ENCODE peak calls at places on chromosome 1, in seven cellular contexts. T, Y, F, U, Z, M and K are unnamed samples. For H3K27me3, the result is how much of the 10 kb centered on the place peaks cover.

GRCh38 chr1:85295006-85295431 is 18.6 kb upstream of the BCL10 start:
- DNase-seq in Y (no peak), F (no peak), T (no peak), Z (no peak), M (peak), U (peak), K (no peak)

GRCh38 chr1:223794040-223794880 is 51.5 kb downstream of the TP53BP2 start:
- DNase-seq in T (peak), Y (no peak), F (no peak), U (peak), M (peak), Z (no peak), K (no peak)

GRCh38 chr1:9735800-9736199 is 84.3 kb downstream of the PIK3CD start:
- DNase-seq in F (no peak), M (no peak), U (no peak), Z (no peak), T (no peak), Y (no peak), K (no peak)

GRCh38 chr1:164296172-164296571 is 262.8 kb upstream of the PBX1 start:
- DNase-seq in F (no peak), Z (no peak), U (no peak), M (no peak), T (no peak), Y (no peak), K (no peak)

GRCh38 chr1:9384751-9385245 is 92.1 kb downstream of the SPSB1 start:
- DNase-seq in T (no peak), U (no peak), M (no peak), Z (no peak), Y (no peak), F (peak), K (no peak)

GRCh38 chr1:28329395-28330153 is 734 bp downstream of the MED18 start:
- DNase-seq in Y (no peak), U (no peak), M (peak), Z (peak), F (peak), T (peak), K (peak)

GRCh38 chr1:9539829-9540550 is 725 bp downstream of the SLC25A33 start:
- DNase-seq in Y (no peak), Z (peak), F (peak), T (peak), U (no peak), M (peak), K (peak)

GRCh38 chr1:198629610-198630009 is 9.2 kb upstream of the PTPRC start:
- DNase-seq in M (no peak), U (no peak), Y (no peak), T (no peak), Z (no peak), F (no peak), K (no peak)

GRCh38 chr1:116664366-116664983 is 3.1 kb downstream of the IGSF3 start:
- DNase-seq in M (no peak), Y (no peak), Z (no peak), T (no peak), F (no peak), U (peak), K (no peak)

GRCh38 chr1:226447932-226448670 is 40.2 kb upstream of the PARP1 start:
- DNase-seq in T (peak), F (no peak), M (peak), Y (no peak), Z (peak), U (no peak), K (no peak)

GRCh38 chr1:91741301-91741700 is 144.7 kb downstream of the TGFBR3 start:
- DNase-seq in T (no peak), F (no peak), M (peak), Y (no peak), U (no peak), Z (no peak), K (no peak)

GRCh38 chr1:24748191-24749121 is 3.2 kb downstream of the CLIC4 start:
- DNase-seq in U (no peak), T (no peak), Z (no peak), M (no peak), Y (no peak), F (no peak), K (no peak)

GRCh38 chr1:119674110-119674509 is 26.0 kb upstream of the ZNF697 start:
- DNase-seq in F (no peak), M (peak), U (peak), T (peak), Y (no peak), Z (peak), K (no peak)

GRCh38 chr1:64343105-64343960 is 126.6 kb upstream of the CACHD1 start:
- DNase-seq in F (no peak), T (peak), Z (no peak), U (peak), M (peak), Y (no peak), K (peak)

GRCh38 chr1:67040405-67040804 is 13.5 kb downstream of the SLC35D1 start:
- DNase-seq in F (no peak), U (no peak), M (no peak), T (no peak), Z (peak), Y (no peak), K (no peak)

GRCh38 chr1:168709407-168709891 is 19.6 kb downstream of the DPT start:
- DNase-seq in T (peak), F (no peak), Z (no peak), Y (no peak), U (peak), M (peak), K (no peak)

GRCh38 chr1:61434276-61434675 is 290.7 kb downstream of the TM2D1 start:
- DNase-seq in F (no peak), T (no peak), M (peak), Y (no peak), U (peak), Z (no peak), K (no peak)

GRCh38 chr1:178645157-178645825 is 79.8 kb upstream of the RALGPS2 start:
- DNase-seq in Z (peak), T (no peak), M (peak), F (no peak), Y (no peak), U (no peak), K (no peak)

GRCh38 chr1:218383681-218384080 is 38.5 kb downstream of the TGFB2 start:
- DNase-seq in Z (no peak), U (no peak), Y (no peak), M (no peak), T (peak), F (no peak), K (no peak)

GRCh38 chr1:9700340-9700739 is 48.8 kb downstream of the PIK3CD start:
- DNase-seq in U (peak), Y (no peak), Z (no peak), T (peak), F (no peak), M (peak), K (no peak)

GRCh38 chr1:9659328-9659727 is 7.8 kb downstream of the PIK3CD start:
- DNase-seq in T (peak), M (peak), Z (no peak), Y (peak), F (no peak), U (no peak), K (no peak)

GRCh38 chr1:169924063-169924462 is 30.4 kb upstream of the SCYL3 start:
- DNase-seq in Y (no peak), Z (no peak), U (no peak), T (no peak), F (no peak), M (no peak), K (no peak)

GRCh38 chr1:87292684-87293493 is 35.8 kb upstream of the LMO4 start:
- DNase-seq in T (peak), U (peak), Z (peak), M (peak), Y (peak), F (peak), K (peak)

GRCh38 chr1:211735208-211736170 is 60.1 kb upstream of the NEK2 start:
- DNase-seq in M (peak), Z (no peak), T (peak), U (peak), F (no peak), Y (peak), K (peak)

GRCh38 chr1:29974345-29974744 is 738.0 kb downstream of the PTPRU start:
- DNase-seq in M (peak), Y (peak), T (peak), U (peak), F (no peak), Z (peak), K (no peak)

GRCh38 chr1:2132222-2133038 is 62.1 kb downstream of the FAAP20 start:
- DNase-seq in F (no peak), M (peak), T (peak), Z (peak), Y (no peak), U (peak), K (peak)

GRCh38 chr1:208238710-208239517 is 5.3 kb downstream of the PLXNA2 start:
- DNase-seq in F (no peak), T (peak), U (no peak), Z (peak), Y (no peak), M (peak), K (peak)

GRCh38 chr1:208240698-208241355 is 3.4 kb downstream of the PLXNA2 start:
- DNase-seq in T (no peak), M (no peak), Y (no peak), U (no peak), F (no peak), Z (no peak), K (no peak)

GRCh38 chr1:208242186-208242585 is 2.0 kb downstream of the PLXNA2 start:
- DNase-seq in F (no peak), T (no peak), U (no peak), Y (no peak), Z (no peak), M (no peak), K (no peak)

GRCh38 chr1:208241541-208241940 is 2.6 kb downstream of the PLXNA2 start:
- DNase-seq in M (no peak), U (no peak), Z (no peak), Y (no peak), F (no peak), T (no peak), K (peak)

DNA sequence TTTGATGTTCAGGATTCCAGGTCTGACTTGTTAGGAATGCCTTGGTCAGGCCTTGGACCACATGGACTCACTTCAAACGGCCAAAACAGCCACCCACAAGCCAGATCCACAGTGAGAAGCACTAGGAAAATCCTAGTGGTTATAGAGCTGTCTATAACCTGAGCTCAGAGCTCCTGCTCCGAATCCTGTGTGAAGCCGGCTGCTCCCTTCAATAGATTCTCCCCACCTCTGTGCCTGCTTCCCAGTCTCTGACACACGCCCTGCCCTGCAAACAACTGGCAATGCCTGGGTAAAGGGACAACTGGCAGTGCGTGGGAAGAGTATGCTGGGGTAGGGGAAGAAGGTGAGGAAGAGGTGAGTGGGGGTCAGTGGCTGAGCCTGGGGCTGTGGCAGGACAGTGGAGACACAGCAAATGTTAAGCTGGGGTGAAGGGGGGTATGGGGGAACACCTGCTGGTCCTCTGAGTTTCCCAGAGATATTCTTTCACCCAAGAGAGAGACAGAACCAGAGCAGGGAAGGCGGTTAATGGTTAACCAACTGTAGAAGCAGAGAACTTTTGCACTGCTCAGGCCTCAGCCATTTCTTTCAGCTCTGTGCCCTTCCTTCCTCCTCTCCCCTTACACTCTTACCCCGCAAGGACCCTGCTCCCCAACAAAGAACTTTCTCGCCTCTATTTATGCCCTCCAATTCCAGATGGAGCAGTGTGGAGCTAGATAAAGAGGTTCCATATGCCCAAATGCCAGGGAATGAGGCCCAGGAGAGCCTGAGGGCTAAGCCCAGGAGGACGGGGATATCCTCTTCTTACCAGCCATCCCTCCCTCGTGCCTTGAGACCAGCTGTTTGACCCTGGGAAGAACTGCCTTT is 4.4 kb downstream of the PLXNA2 start:
- DNase-seq in M (no peak), Z (no peak), Y (no peak), F (no peak), T (no peak), U (no peak), K (no peak)
- H3K27me3 ChIP-seq in M (under half), Z (under half), Y (under half), F (under half), T (under half), U (under half), K (under half)

GRCh38 chr1:23472351-23473036 is 11.5 kb downstream of the ASAP3 start:
- DNase-seq in Y (no peak), F (no peak), Z (no peak), M (no peak), T (no peak), U (no peak), K (no peak)

GRCh38 chr1:23473037-23473800 is 10.8 kb downstream of the ASAP3 start:
- DNase-seq in T (no peak), U (peak), Y (no peak), M (peak), F (no peak), Z (no peak), K (no peak)

GRCh38 chr1:23470282-23471070 is 13.5 kb downstream of the ASAP3 start:
- DNase-seq in U (no peak), F (peak), Z (no peak), Y (no peak), T (peak), M (peak), K (no peak)

GRCh38 chr1:23469372-23469982 is 14.5 kb downstream of the ASAP3 start:
- DNase-seq in M (no peak), Y (no peak), U (no peak), T (no peak), F (no peak), Z (no peak), K (no peak)

DNA sequence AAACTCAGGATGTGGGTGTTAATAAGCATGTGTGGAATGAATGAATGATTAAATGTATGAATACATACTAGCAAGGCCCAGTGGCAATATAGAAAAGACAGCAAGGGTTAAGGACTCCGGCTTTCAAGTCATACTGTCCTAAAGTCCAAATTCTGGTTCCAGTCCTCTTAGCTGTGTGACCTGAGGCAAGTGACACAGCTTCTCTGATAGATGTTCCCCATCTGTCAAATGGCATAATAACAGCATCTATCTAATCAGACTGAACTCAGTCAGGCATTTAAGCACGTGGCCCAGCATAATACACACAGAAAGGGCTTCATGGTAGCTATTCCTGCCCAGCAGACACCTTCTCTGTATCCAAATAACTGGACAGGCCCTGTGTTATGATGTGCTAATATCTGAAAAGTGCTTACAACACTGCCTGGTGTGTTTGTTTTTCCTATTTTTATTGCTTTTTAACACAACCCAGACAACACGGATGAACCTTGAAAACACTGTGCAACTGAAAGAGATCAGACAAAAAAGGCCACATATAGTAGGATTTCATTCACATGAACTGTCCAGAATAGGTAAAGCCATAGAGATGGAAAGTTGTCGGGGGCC is 12.4 kb downstream of the ASAP3 start:
- DNase-seq in T (no peak), M (no peak), F (no peak), U (no peak), Z (no peak), Y (no peak), K (no peak)
- H3K27me3 ChIP-seq in T (under half), M (under half), F (under half), U (under half), Z (under half), Y (under half), K (under half)

GRCh38 chr1:151729157-151729965 is 8.0 kb downstream of the RIIAD1 start:
- DNase-seq in Z (no peak), F (no peak), Y (no peak), T (peak), U (no peak), M (no peak), K (no peak)
- H3K27me3 ChIP-seq in Z (under half), F (under half), Y (under half), T (under half), U (under half), M (half or more), K (under half)

GRCh38 chr1:22256213-22256512 is 113.3 kb upstream of the WNT4 start:
- DNase-seq in T (no peak), M (no peak), Y (no peak), Z (no peak), F (no peak), U (no peak), K (no peak)
- H3K27me3 ChIP-seq in T (under half), M (under half), Y (under half), Z (under half), F (under half), U (under half), K (under half)

GRCh38 chr1:180254496-180254819 is 24.4 kb downstream of the LHX4 start:
- DNase-seq in U (no peak), T (no peak), M (no peak), F (no peak), Y (no peak), Z (no peak), K (no peak)
- H3K27me3 ChIP-seq in U (under half), T (under half), M (under half), F (under half), Y (under half), Z (under half), K (under half)

DNA sequence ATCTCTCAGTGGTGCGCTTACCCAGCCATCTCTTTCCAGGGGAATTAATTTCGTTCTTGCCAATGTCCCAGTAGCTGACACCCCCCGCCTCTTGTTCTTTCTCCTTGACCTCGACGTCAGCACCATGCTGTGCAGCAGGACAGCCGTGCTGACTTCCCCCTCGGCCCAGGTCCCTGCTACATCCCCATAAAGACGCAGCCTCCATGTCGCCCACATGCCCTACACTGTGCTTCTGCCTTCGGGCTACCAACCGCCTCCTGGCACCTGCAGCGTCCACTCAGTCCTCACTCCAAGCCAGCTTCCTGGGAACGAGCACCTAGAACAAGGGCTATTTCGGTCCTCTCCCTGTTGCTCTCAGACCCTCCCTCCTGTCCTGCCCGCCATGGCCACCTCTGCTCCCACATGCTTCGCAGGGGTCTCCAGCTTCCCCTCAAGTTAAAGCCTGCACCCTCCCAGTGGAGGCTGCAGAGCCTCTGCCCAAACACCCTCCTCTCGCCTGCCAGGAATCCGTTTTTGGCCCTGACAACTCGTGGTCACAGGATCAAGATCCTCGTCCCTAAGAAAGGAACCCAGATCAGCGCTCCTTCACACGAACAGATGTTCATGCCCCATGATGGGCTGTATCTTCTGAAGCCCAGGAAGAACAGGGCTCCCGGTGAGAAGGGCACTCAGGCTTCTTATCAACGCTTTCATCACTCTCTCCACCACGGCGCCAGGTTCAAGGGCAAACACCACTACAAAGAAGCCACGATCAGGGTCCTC is 109.7 kb downstream of the NPHP4 start:
- DNase-seq in T (no peak), F (no peak), M (no peak), Z (no peak), Y (no peak), U (no peak), K (no peak)
- H3K27me3 ChIP-seq in T (under half), F (under half), M (under half), Z (under half), Y (under half), U (under half), K (under half)